ENCODE peak calls at places on chromosome 3, in nine cellular contexts. P, V, G, A, W, I, U, O and Q are unnamed samples.

GRCh38 chr3:1191061-1191460 is 98.2 kb downstream of the CNTN6 start:
- DNase-seq in P (no peak), V (no peak), G (no peak), A (no peak), W (no peak), I (peak), U (no peak), O (no peak), Q (no peak)

GRCh38 chr3:127610105-127610504 is 11.9 kb downstream of the MCM2 start:
- DNase-seq in P (peak), V (no peak), G (peak), A (no peak), W (no peak), I (no peak), U (no peak), O (no peak), Q (no peak)

GRCh38 chr3:181210275-181210674 is 220.7 kb upstream of the DNAJC19 start:
- DNase-seq in P (peak), V (peak), G (peak), A (no peak), W (peak), I (peak), U (no peak), O (peak), Q (no peak)

GRCh38 chr3:124812291-124813265 is 74.6 kb downstream of the ITGB5 start:
- DNase-seq in P (peak), V (no peak), G (peak), A (no peak), W (peak), I (peak), U (no peak), O (no peak), Q (no peak)

GRCh38 chr3:18424862-18425640 is at the start of gene SATB1:
- DNase-seq in P (peak), V (peak), G (peak), A (peak), W (peak), I (peak), U (peak), O (peak), Q (no peak)

GRCh38 chr3:95401693-95402092 is 1338.8 kb downstream of the NSUN3 start:
- DNase-seq in P (no peak), V (no peak), G (no peak), A (no peak), W (no peak), I (no peak), U (no peak), O (no peak), Q (no peak)

GRCh38 chr3:197730200-197730599 is 6.5 kb downstream of the RUBCN start:
- DNase-seq in P (peak), V (no peak), G (peak), A (no peak), W (no peak), I (no peak), U (no peak), O (peak), Q (no peak)

GRCh38 chr3:177191108-177191779 is 6.0 kb downstream of the TBL1XR1 start:
- DNase-seq in P (no peak), V (no peak), G (no peak), A (no peak), W (no peak), I (no peak), U (no peak), O (no peak), Q (no peak)

GRCh38 chr3:124941729-124942128 is 7.2 kb upstream of the MUC13 start:
- DNase-seq in P (no peak), V (no peak), G (no peak), A (no peak), W (no peak), I (no peak), U (no peak), O (no peak), Q (no peak)

GRCh38 chr3:172512363-172512762 is 10.9 kb downstream of the TNFSF10 start:
- DNase-seq in P (no peak), V (no peak), G (no peak), A (peak), W (no peak), I (no peak), U (peak), O (peak), Q (no peak)

GRCh38 chr3:69121950-69122349 is 445 bp downstream of the LMOD3 start:
- DNase-seq in P (no peak), V (no peak), G (no peak), A (no peak), W (no peak), I (no peak), U (no peak), O (no peak), Q (no peak)

GRCh38 chr3:53269888-53270880 is 14.4 kb upstream of the TKT start:
- DNase-seq in P (peak), V (peak), G (peak), A (peak), W (peak), I (peak), U (peak), O (peak), Q (no peak)

GRCh38 chr3:140911822-140912221 is 29.8 kb upstream of the SLC25A36 start:
- DNase-seq in P (no peak), V (no peak), G (no peak), A (no peak), W (peak), I (peak), U (no peak), O (no peak), Q (no peak)

GRCh38 chr3:31654998-31655397 is 122.3 kb downstream of the STT3B start:
- DNase-seq in P (no peak), V (no peak), G (no peak), A (no peak), W (no peak), I (no peak), U (no peak), O (no peak), Q (no peak)

GRCh38 chr3:23640472-23641146 is 165.1 kb upstream of the UBE2E1 start:
- DNase-seq in P (no peak), V (no peak), G (no peak), A (no peak), W (no peak), I (no peak), U (no peak), O (no peak), Q (no peak)

GRCh38 chr3:145522893-145523651 is 637.9 kb downstream of the PLOD2 start:
- DNase-seq in P (no peak), V (no peak), G (no peak), A (no peak), W (no peak), I (peak), U (peak), O (no peak), Q (no peak)

GRCh38 chr3:40505599-40506462 is at the start of gene ZNF620:
- DNase-seq in P (peak), V (peak), G (peak), A (peak), W (peak), I (peak), U (peak), O (peak), Q (no peak)
- H3K4me3 ChIP-seq in P (peak), V (peak), G (peak), A (peak), W (peak), I (peak), U (peak), O (peak), Q (peak)

GRCh38 chr3:99789322-99789721 is 28.3 kb upstream of the CMSS1 start:
- DNase-seq in P (peak), V (peak), G (peak), A (no peak), W (peak), I (peak), U (no peak), O (peak), Q (peak)
- TF ChIP-seq CTCF in P (peak), V (peak), G (peak), A (peak), W (peak), I (peak), U (peak), O (peak), Q (peak)

DNA sequence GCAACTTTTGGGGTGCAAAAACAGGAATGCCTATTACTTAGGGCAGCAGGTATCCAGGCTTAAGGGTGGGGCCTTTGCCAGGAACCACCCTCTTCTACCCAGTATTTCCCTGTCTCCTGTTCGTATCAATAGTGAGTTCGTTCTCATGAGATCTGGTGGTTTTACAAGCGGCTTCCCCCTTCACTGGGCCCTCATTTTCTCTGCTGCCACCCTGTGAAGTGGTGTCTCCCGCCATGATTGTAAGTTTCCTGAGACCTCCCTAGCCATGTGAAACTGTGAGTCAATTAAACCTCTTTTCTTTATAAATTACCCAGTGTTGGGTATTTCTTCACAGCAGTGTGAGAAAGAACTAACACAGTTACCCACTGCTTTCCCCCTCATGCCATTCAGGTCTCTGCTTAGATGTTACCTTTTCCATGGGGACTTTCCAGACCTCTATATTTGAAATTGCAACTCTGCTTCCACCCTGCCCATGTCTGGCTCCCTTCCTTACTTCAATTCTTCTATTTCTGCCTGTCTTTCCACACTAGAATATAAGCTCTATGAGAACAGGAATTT is 23.9 kb upstream of the TRA2B start:
- DNase-seq in P (no peak), V (no peak), G (no peak), A (no peak), W (no peak), I (no peak), U (no peak), O (peak), Q (no peak)
- H3K4me3 ChIP-seq in P (no peak), V (no peak), G (no peak), A (no peak), W (no peak), I (no peak), U (no peak), O (no peak), Q (no peak)

GRCh38 chr3:38021196-38021595 is 8.2 kb downstream of the PLCD1 start:
- DNase-seq in P (no peak), V (no peak), G (no peak), A (peak), W (no peak), I (no peak), U (no peak), O (no peak), Q (no peak)
- TF ChIP-seq CTCF in P (no peak), V (no peak), G (no peak), A (no peak), W (no peak), I (no peak), U (no peak), O (no peak), Q (no peak)

DNA sequence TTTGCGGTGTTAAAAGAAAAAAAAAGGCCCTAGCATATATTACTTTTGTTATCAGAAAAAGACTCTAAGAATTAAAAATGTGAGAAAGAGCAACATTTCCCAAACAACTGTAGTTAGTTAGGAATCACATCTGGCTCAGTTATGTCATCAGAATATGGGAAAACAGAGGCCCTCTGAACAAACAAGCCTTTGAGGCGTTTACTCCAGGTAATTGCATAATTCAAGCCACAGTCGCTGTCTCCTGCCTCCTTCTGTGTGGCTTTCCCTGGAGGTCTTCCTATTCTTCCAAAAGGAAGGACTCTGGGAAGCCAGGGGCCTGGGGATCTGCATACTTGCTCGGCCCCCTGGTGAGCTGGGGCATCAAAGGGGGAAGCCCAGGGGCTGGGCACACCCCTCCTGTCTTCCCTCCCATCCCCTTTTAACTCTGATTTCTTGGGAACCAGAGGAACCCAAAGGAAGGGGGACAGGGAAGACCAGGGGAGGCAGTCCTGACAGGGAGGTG is 3.7 kb upstream of the FAM107A start:
- DNase-seq in P (no peak), V (no peak), G (peak), A (no peak), W (no peak), I (peak), U (no peak), O (no peak), Q (no peak)
- H3K4me3 ChIP-seq in P (no peak), V (no peak), G (no peak), A (no peak), W (no peak), I (no peak), U (no peak), O (no peak), Q (no peak)

GRCh38 chr3:16875876-16876575 is 8.7 kb upstream of the PLCL2 start:
- DNase-seq in P (no peak), V (no peak), G (no peak), A (no peak), W (no peak), I (no peak), U (no peak), O (no peak), Q (no peak)

GRCh38 chr3:16873872-16874271 is 10.9 kb upstream of the PLCL2 start:
- DNase-seq in P (no peak), V (no peak), G (no peak), A (no peak), W (no peak), I (no peak), U (no peak), O (no peak), Q (no peak)

GRCh38 chr3:16868513-16868912 is 16.2 kb upstream of the PLCL2 start:
- DNase-seq in P (no peak), V (no peak), G (no peak), A (no peak), W (no peak), I (no peak), U (no peak), O (no peak), Q (no peak)

GRCh38 chr3:16869606-16870005 is 15.1 kb upstream of the PLCL2 start:
- DNase-seq in P (no peak), V (no peak), G (no peak), A (no peak), W (no peak), I (no peak), U (no peak), O (no peak), Q (no peak)

GRCh38 chr3:16871915-16872842 is 12.6 kb upstream of the PLCL2 start:
- DNase-seq in P (peak), V (no peak), G (peak), A (no peak), W (no peak), I (no peak), U (no peak), O (no peak), Q (no peak)
- TF ChIP-seq CTCF in P (no peak), V (no peak), G (no peak), A (no peak), W (no peak), I (no peak), U (no peak), O (no peak), Q (no peak)

DNA sequence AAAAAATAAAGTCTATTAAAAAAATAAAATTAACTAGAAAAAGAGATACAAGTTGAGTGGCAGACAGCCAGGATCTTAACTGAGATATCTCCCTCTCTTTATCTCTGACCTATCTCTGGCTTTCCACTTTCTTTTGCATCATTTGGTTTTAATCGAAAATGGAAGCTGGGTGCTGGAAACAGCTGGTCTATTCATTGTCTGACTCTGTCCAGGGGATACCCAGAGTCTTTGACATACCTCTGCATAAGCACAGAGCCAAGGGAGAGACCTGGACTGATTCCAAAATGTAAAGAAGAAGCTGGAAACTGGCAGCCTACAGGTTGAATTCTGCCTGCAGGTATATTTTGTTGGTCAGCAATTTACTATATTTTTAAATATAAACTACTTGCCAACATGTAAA is 29.6 kb upstream of the CRBN start:
- DNase-seq in P (no peak), V (no peak), G (no peak), A (no peak), W (no peak), I (no peak), U (no peak), O (peak), Q (no peak)
- H3K4me3 ChIP-seq in P (no peak), V (no peak), G (no peak), A (no peak), W (no peak), I (no peak), U (no peak), O (no peak), Q (no peak)